ENCODE peak calls at places on chromosomes 4 and X, in five cellular contexts. I is uterus, C is stomach, L is AG09309, H is progenitor cell of endocrine pancreas. G is an unnamed sample.

GRCh38 chr4:88722276-88722780 is 24.7 kb upstream of the NAP1L5 start:
- DNase-seq in I (no peak), C (no peak), L (no peak), H (no peak), G (no peak)

GRCh38 chr4:10740227-10740626 is 55.7 kb upstream of the CLNK start:
- DNase-seq in I (no peak), C (no peak), L (no peak), H (no peak), G (no peak)

GRCh38 chr4:23324291-23324690 is 565.6 kb downstream of the PPARGC1A start:
- DNase-seq in I (no peak), C (no peak), L (no peak), H (no peak), G (no peak)

GRCh38 chr4:53622739-53623151 is 31.5 kb upstream of the LNX1 start:
- DNase-seq in I (peak; percentile 47), C (no peak), L (peak; percentile 90), H (no peak), G (no peak)

GRCh38 chrX:1466971-1467561 is 14.4 kb upstream of the ASMTL start:
- DNase-seq in I (no peak), C (peak; percentile 38), L (no peak), H (peak; percentile 3), G (peak; percentile 29)

GRCh38 chr4:175827510-175827909 is 15.4 kb upstream of the GPM6A start:
- DNase-seq in I (no peak), C (no peak), L (no peak), H (no peak), G (no peak)

GRCh38 chr4:85028910-85029309 is 62.4 kb upstream of the WDFY3 start:
- DNase-seq in I (no peak), C (no peak), L (no peak), H (no peak), G (no peak)

GRCh38 chrX:107673933-107674479 is 45.7 kb downstream of the PRPS1 start:
- DNase-seq in I (peak; percentile 90), C (peak; percentile 87), L (no peak), H (no peak), G (peak; percentile 88)

GRCh38 chr4:72591547-72591946 is 22.5 kb upstream of the ADAMTS3 start:
- DNase-seq in I (no peak), C (no peak), L (no peak), H (no peak), G (no peak)

GRCh38 chr4:158669310-158669709 is 2.4 kb downstream of the C4orf46 start:
- DNase-seq in I (no peak), C (no peak), L (no peak), H (no peak), G (no peak)

GRCh38 chrX:97401586-97402101 is 517.9 kb downstream of the RPA4 start:
- DNase-seq in I (no peak), C (no peak), L (no peak), H (no peak), G (no peak)

GRCh38 chr4:30755306-30755705 is 35.1 kb downstream of the PCDH7 start:
- DNase-seq in I (no peak), C (no peak), L (no peak), H (no peak), G (no peak)

GRCh38 chrX:110600745-110601310 is 194.8 kb downstream of the CHRDL1 start:
- DNase-seq in I (no peak), C (no peak), L (peak; percentile 4), H (no peak), G (no peak)

GRCh38 chr4:17614416-17615299 is at the start of gene MED28:
- DNase-seq in I (peak; percentile 97), C (peak; percentile 98), L (peak; percentile 77), H (peak; percentile 93), G (peak; percentile 96)
- TF ChIP-seq CTCF in I (no peak), C (no peak), L (no peak), H (no peak), G (no peak)

GRCh38 chr4:142719854-142720541 is 126.1 kb downstream of the INPP4B start:
- DNase-seq in I (no peak), C (no peak), L (no peak), H (no peak), G (no peak)
- TF ChIP-seq CTCF in I (no peak), C (no peak), L (peak; percentile 46), H (peak; percentile 58), G (no peak)

DNA sequence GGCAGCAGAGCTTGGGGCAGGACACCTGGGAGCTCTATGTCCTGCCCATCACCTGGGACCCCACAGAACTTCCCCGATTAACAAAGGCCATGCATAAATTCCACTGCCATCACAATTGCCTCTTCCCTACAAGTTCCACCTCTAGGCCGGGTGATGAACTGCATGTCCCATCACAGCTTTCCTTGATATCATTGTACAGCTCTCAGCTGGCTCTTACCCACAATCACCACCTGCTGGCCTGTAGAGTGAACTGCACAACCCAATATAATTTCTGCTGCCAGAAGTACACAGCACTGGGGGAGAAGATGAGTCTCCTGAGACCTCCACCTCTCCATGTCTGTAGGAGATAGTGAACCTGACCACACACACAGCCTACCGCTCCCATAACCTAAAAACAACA is 285.0 kb upstream of the AADAT start:
- DNase-seq in I (no peak), C (no peak), L (no peak), H (no peak), G (no peak)
- TF ChIP-seq CTCF in I (no peak), C (no peak), L (peak; percentile 5), H (peak; percentile 57), G (no peak)

GRCh38 chr4:65028592-65028991 is 619.3 kb upstream of the TECRL start:
- DNase-seq in I (no peak), C (no peak), L (no peak), H (no peak), G (no peak)

GRCh38 chr4:65033899-65034298 is 624.6 kb upstream of the TECRL start:
- DNase-seq in I (no peak), C (no peak), L (no peak), H (no peak), G (no peak)
- TF ChIP-seq CTCF in I (no peak), C (no peak), L (no peak), H (peak; percentile 45), G (no peak)

DNA sequence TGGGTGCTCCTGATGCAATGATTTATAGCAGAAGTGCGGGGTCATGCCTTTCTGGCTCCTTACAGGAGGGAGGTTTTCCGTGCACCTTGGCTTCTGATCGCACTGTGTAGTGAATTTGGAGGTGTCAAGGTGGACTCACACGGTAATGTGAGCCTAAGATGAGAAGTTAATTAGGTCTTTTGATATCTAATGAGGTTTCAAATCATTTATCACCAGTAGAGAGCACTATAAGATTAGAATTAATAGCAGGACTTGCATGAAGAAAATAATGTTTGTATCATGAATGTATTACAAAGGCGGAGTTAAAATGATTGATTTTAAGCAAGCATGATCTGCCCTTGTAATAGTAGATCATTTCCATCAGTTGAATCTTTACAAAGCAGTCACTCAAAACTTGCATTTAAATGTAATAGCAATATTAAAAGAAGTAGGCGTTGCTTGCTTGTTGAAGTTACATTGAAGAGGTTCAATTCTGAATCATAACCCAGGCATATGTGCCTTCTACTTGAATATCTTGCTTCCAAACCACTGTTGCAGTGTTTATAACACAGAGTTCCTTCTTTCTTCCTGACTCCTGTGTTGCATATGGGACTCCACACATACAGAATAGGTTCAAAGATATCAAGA is 152.1 kb downstream of the FMR1NB start:
- DNase-seq in I (no peak), C (no peak), L (no peak), H (no peak), G (no peak)
- TF ChIP-seq CTCF in I (no peak), C (no peak), L (no peak), H (no peak), G (no peak)